ENCODE peak calls at places on chromosomes 11 and 22, in eight cellular contexts. X is fibroblast of mammary gland, F is A549, P is dorsolateral prefrontal cortex, M is GM20000, D is astrocyte of the cerebellum, G is lower lobe of right lung, V is HFFc6. O is an unnamed sample.
A peak's percentile ranks its signal among the peaks of the same experiment; 100 is the strongest.

GRCh38 chr11:9001736-9002135 is 2.1 kb downstream of the NRIP3 start:
- DNase-seq in M (no peak), D (no peak), P (no peak), G (no peak), V (peak; percentile 91), F (no peak), X (peak; percentile 85), O (peak; percentile 75)

GRCh38 chr11:27391336-27392015 is 28.5 kb upstream of the CCDC34 start:
- DNase-seq in X (no peak), G (no peak), P (no peak), M (no peak), D (no peak), F (no peak), V (no peak), O (no peak)

GRCh38 chr11:10303558-10304363 is 1.1 kb upstream of the ADM start:
- DNase-seq in V (peak; percentile 70), G (peak; percentile 65), F (peak; percentile 55), D (no peak), M (peak; percentile 41), X (peak; percentile 59), P (no peak), O (peak; percentile 52)

GRCh38 chr11:33185756-33186155 is 24.5 kb upstream of the CSTF3 start:
- DNase-seq in G (no peak), M (no peak), F (no peak), X (no peak), V (no peak), P (no peak), D (no peak), O (no peak)

GRCh38 chr11:132258865-132259264 is 888.5 kb downstream of the NTM start:
- DNase-seq in F (no peak), X (no peak), V (peak; percentile 12), D (no peak), G (no peak), M (no peak), P (no peak), O (no peak)

GRCh38 chr11:19696073-19696472 is 16.6 kb upstream of the NAV2 start:
- DNase-seq in G (no peak), F (no peak), D (no peak), P (no peak), X (no peak), V (no peak), M (no peak), O (no peak)

GRCh38 chr11:1759851-1760220 is 3.9 kb downstream of the CTSD start:
- DNase-seq in G (peak; percentile 54), M (no peak), F (no peak), P (no peak), V (no peak), D (no peak), X (no peak), O (no peak)

GRCh38 chr11:57395905-57396623 is 5.6 kb upstream of the PRG2 start:
- DNase-seq in P (no peak), D (no peak), M (no peak), G (no peak), V (no peak), F (no peak), X (no peak), O (no peak)

GRCh38 chr11:11701070-11701469 is 79.3 kb upstream of the GALNT18 start:
- DNase-seq in P (no peak), F (no peak), M (no peak), V (peak; percentile 58), X (peak; percentile 47), D (no peak), G (no peak), O (peak; percentile 1)

GRCh38 chr11:134577801-134578200 is 165.8 kb upstream of the B3GAT1 start:
- DNase-seq in M (no peak), V (no peak), F (no peak), G (no peak), D (no peak), P (no peak), X (no peak), O (no peak)

GRCh38 chr11:23577296-23577695 is 717.0 kb upstream of the CCDC179 start:
- DNase-seq in F (no peak), X (no peak), G (no peak), V (no peak), P (no peak), D (no peak), M (no peak), O (no peak)

GRCh38 chr11:75565221-75565814 is 3.3 kb downstream of the SERPINH1 start:
- DNase-seq in D (no peak), V (peak; percentile 82), M (no peak), G (no peak), P (no peak), X (peak; percentile 90), F (no peak), O (peak; percentile 71)

GRCh38 chr11:58739725-58740430 is 8.1 kb upstream of the GLYAT start:
- DNase-seq in M (no peak), X (no peak), V (peak; percentile 8), G (no peak), D (no peak), F (no peak), P (no peak), O (no peak)

GRCh38 chr11:128905345-128906184 is 14.4 kb downstream of the KCNJ5 start:
- DNase-seq in G (peak; percentile 73), P (no peak), V (peak; percentile 4), D (no peak), X (peak; percentile 39), F (peak; percentile 80), M (peak; percentile 70), O (peak; percentile 18)
- TF ChIP-seq CTCF in G (peak; percentile 56), P (peak; percentile 23), V (peak; percentile 78), D (peak; percentile 42), X (peak; percentile 41), F (peak; percentile 52), M (no peak), O (peak; percentile 43)

GRCh38 chr11:100830295-100830694 is 143.2 kb downstream of the ARHGAP42 start:
- DNase-seq in D (peak; percentile 34), V (no peak), P (no peak), F (no peak), M (no peak), X (peak; percentile 45), G (no peak), O (no peak)

GRCh38 chr11:100830978-100831732 is 144.1 kb downstream of the ARHGAP42 start:
- DNase-seq in V (peak; percentile 25), M (no peak), P (no peak), G (no peak), D (peak; percentile 31), X (peak; percentile 80), F (no peak), O (peak; percentile 64)

GRCh38 chr11:100825610-100826009 is 138.5 kb downstream of the ARHGAP42 start:
- DNase-seq in G (no peak), M (no peak), P (no peak), X (no peak), V (no peak), D (no peak), F (no peak), O (no peak)

GRCh38 chr11:100831929-100832480 is 144.9 kb downstream of the ARHGAP42 start:
- DNase-seq in M (no peak), X (peak; percentile 42), P (no peak), F (no peak), D (no peak), V (no peak), G (no peak), O (no peak)

DNA sequence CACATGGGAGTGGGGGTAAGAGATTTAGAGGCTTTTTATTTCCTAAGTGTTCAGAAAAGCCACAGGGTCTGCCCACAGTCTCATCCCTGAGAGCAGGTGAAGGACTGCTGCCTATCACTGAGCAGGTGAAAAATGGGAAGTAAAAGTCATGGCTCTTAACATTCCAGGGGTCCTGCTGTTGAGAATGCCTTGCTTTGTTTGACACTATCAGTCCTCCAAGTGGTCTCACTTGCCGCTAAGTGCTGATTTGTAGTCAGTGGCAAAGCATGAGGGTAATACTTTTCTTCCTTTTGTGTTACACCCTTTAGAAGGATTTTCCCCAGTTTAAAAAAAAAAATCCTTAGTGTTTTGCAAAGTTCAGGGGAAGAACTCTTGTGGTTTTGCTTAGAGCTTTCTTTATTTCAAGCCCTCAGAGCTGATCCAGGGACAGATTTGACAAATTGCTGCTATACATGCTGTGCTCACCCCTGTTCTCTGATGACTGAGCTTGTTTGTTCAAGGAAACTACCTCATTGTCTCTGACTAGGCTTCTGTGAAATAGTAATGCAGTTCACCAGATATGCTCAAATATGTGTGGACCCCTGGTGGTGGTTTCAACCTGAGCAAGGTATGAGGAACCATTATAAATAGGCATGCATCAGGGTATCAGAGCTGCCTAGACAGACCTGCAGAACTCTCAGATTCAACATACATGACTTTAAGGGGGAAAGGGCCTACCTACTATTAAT is 141.0 kb downstream of the ARHGAP42 start:
- DNase-seq in X (peak; percentile 79), G (no peak), P (no peak), V (no peak), M (peak; percentile 5), F (peak; percentile 18), D (peak; percentile 89), O (peak; percentile 66)
- TF ChIP-seq CTCF in X (peak; percentile 30), G (no peak), P (no peak), V (peak; percentile 39), M (no peak), F (peak; percentile 24), D (peak; percentile 51), O (peak; percentile 43)

GRCh38 chr11:45259607-45260006 is 26.5 kb downstream of the SYT13 start:
- DNase-seq in V (peak; percentile 42), P (no peak), G (no peak), X (peak; percentile 47), F (peak; percentile 31), D (no peak), M (no peak), O (no peak)
- TF ChIP-seq CTCF in V (no peak), P (no peak), G (no peak), X (no peak), F (no peak), D (no peak), M (no peak), O (no peak)

DNA sequence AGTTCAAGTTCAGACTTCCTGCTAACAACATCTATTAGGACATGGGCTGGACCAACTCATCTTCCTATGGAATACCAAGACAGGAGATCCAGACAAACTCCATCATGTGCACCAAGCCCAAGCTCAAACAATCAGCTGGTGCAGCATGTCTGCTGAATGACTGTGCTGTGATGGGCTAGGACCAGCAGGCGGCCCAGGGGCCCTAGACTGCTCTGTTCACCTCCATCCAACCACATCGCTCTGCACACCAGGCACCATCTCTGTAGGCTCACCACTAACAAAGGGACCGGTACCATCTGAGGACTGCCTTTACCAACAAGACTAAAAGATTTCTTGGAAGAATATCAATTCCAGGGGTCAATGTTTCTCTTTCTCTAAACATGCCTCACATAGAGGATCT is 10.3 kb downstream of the BRD1 start:
- DNase-seq in D (no peak), X (no peak), V (no peak), P (no peak), M (no peak), F (no peak), G (peak; percentile 17), O (no peak)
- TF ChIP-seq CTCF in D (no peak), X (no peak), V (no peak), P (no peak), M (no peak), F (no peak), G (no peak), O (no peak)

DNA sequence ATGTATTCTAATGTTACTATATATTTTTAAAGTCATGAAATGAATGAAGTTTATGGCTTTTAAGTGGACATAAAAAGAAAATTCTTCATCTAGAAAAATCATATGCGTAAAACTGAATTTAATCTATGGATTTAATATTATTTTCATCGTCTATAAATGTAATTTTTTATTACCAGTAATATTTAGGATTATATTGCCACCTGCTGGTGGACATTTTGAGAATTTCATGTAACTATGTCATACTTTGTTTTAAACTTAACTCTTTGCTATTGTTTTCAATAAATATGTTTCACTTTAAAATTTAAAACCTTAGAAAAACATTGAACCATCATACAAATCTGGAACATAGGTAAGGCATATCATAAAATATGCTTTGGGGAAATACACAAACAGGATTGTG is 66.5 kb upstream of the CEP126 start:
- DNase-seq in V (no peak), G (no peak), F (no peak), P (no peak), M (no peak), D (no peak), X (peak; percentile 46), O (peak; percentile 56)
- TF ChIP-seq CTCF in V (peak; percentile 85), G (peak; percentile 45), F (peak; percentile 43), P (peak; percentile 79), M (no peak), D (no peak), X (peak; percentile 21), O (peak; percentile 34)